ENCODE peak calls at places on chromosomes 1 and 21, in seven cellular contexts. G is cardiac fibroblast, T is GM12864, P is pancreas, R is tibial artery, O is PC-9, V is breast epithelium. H is an unnamed sample.

GRCh38 chr1:66283583-66284041 is 250.3 kb upstream of the SGIP1 start:
- DNase-seq in G (peak; percentile 64), P (no peak), T (peak; percentile 74), R (no peak), O (no peak), V (no peak), H (peak; percentile 28)

GRCh38 chr21:28089599-28090421 is 902.9 kb downstream of the LTN1 start:
- DNase-seq in G (peak; percentile 13), O (peak; percentile 65), R (no peak), T (no peak), V (no peak), P (no peak), H (no peak)

GRCh38 chr1:6180215-6180577 is at the start of gene CHD5:
- DNase-seq in G (no peak), T (no peak), V (no peak), O (no peak), P (no peak), R (no peak), H (no peak)

GRCh38 chr1:82560566-82560965 is 759.8 kb downstream of the ADGRL2 start:
- DNase-seq in P (no peak), O (no peak), G (no peak), V (no peak), T (no peak), R (no peak), H (no peak)

GRCh38 chr1:99829269-99829668 is 20.9 kb upstream of the AGL start:
- DNase-seq in O (no peak), R (no peak), P (no peak), V (no peak), T (no peak), G (no peak), H (no peak)

GRCh38 chr1:17236779-17237601 is 11.9 kb upstream of the PADI3 start:
- DNase-seq in G (peak; percentile 92), V (peak; percentile 88), T (peak; percentile 51), O (peak; percentile 94), R (peak; percentile 80), P (peak; percentile 90), H (peak; percentile 76)

GRCh38 chr1:77063118-77063517 is 156.1 kb downstream of the PIGK start:
- DNase-seq in R (no peak), V (no peak), T (no peak), G (peak; percentile 5), P (no peak), O (no peak), H (no peak)

GRCh38 chr21:45418301-45419071 is 13.5 kb downstream of the COL18A1 start:
- DNase-seq in O (no peak), V (no peak), T (no peak), R (no peak), P (no peak), G (no peak), H (no peak)

GRCh38 chr1:94160811-94161210 is 39.9 kb upstream of the ABCA4 start:
- DNase-seq in O (no peak), G (peak; percentile 77), P (no peak), T (no peak), V (no peak), R (no peak), H (peak; percentile 88)

GRCh38 chr1:183983371-183984105 is 54.0 kb downstream of the COLGALT2 start:
- DNase-seq in O (no peak), V (no peak), R (no peak), P (no peak), G (no peak), T (no peak), H (no peak)

GRCh38 chr1:244964112-244964971 is 100.0 kb upstream of the HNRNPU start:
- DNase-seq in G (peak; percentile 80), R (no peak), O (peak; percentile 49), V (no peak), T (no peak), P (no peak), H (peak; percentile 82)

GRCh38 chr1:168000656-168001055 is 63.8 kb upstream of the MPC2 start:
- DNase-seq in R (no peak), V (no peak), P (no peak), O (no peak), G (peak; percentile 47), T (no peak), H (no peak)

GRCh38 chr1:77421504-77422233 is 139.8 kb downstream of the AK5 start:
- DNase-seq in P (no peak), R (no peak), O (no peak), G (no peak), T (no peak), V (no peak), H (no peak)

GRCh38 chr1:69765941-69766340 is 198.2 kb downstream of the LRRC7 start:
- DNase-seq in R (no peak), G (no peak), P (no peak), O (no peak), T (no peak), V (no peak), H (peak; percentile 3)

GRCh38 chr1:108893141-108893530 is 16.4 kb downstream of the GPSM2 start:
- DNase-seq in R (no peak), G (peak; percentile 56), O (no peak), V (no peak), T (no peak), P (no peak), H (no peak)

GRCh38 chr1:182388392-182389134 is 3.0 kb downstream of the GLUL start:
- DNase-seq in P (no peak), T (no peak), O (no peak), V (no peak), R (no peak), G (no peak), H (no peak)

GRCh38 chr1:182386980-182387379 is 4.6 kb downstream of the GLUL start:
- DNase-seq in O (no peak), G (no peak), P (no peak), V (no peak), R (no peak), T (no peak), H (no peak)

GRCh38 chr1:182389619-182390047 is 2.0 kb downstream of the GLUL start:
- DNase-seq in P (peak; percentile 69), G (peak; percentile 11), T (no peak), V (peak; percentile 59), R (peak; percentile 66), O (no peak), H (peak; percentile 25)

GRCh38 chr1:182385885-182386853 is 5.4 kb downstream of the GLUL start:
- DNase-seq in R (no peak), O (no peak), V (no peak), G (no peak), T (no peak), P (no peak), H (no peak)

GRCh38 chr1:182387566-182387965 is 4.0 kb downstream of the GLUL start:
- DNase-seq in V (no peak), P (no peak), G (no peak), T (no peak), R (no peak), O (no peak), H (no peak)
- H3K4me3 ChIP-seq in V (peak overlapping the region; percentile 96), P (no peak overlapping the region), G (no peak overlapping the region), T (no peak overlapping the region), R (peak overlapping the region; percentile 80), O (no peak overlapping the region), H (no peak overlapping the region)

DNA sequence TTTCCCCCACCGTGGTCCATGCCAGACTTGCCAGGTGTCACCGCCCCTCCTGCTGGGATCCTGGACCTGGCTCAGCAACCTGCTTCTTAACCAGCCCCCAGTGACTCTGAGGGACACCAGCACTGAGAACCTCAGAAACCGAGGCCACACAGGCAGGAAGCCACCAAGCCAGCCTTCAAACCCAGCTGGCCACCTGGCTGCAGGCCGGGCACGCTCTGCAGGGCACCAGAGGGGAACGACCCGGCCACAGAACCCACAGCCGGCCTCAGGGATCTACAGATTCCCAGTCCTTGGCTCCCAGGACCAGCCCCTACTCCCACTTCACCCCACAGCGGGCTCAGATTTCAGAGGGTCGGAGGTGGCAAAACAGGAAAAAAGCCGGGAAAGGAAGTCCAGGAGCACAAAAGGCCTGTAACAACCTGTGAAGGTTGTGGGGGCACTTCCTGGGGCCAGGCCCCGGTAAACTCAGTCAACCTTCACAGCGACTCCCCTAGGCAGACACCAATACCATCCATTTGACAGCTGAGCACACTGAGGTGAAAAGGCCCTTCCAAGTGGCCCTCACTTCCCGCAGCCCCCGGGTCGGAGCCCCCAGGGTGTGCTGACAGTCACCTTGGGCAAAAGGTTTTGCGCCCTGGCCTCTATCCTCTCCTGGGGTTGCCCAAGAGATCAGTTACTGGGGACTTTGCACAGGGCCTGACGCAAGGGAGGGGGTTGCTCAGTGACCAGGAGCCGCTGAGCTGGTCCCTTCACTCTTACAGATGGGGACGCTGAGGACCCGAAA is 14.1 kb downstream of the RUNX3 start:
- DNase-seq in R (no peak), G (no peak), P (no peak), T (no peak), V (no peak), O (no peak), H (no peak)
- TF ChIP-seq CTCF in R (no peak), G (no peak), P (no peak), T (no peak), V (no peak), O (no peak), H (no peak)

GRCh38 chr1:206572835-206573771 is 39.2 kb downstream of the EIF2D start:
- DNase-seq in V (no peak), O (no peak), P (no peak), G (no peak), R (no peak), T (no peak), H (no peak)

GRCh38 chr1:206578115-206578935 is 33.9 kb downstream of the EIF2D start:
- DNase-seq in G (peak; percentile 40), T (no peak), R (no peak), O (no peak), V (no peak), P (no peak), H (peak; percentile 42)

GRCh38 chr1:206575894-206576737 is 36.1 kb downstream of the EIF2D start:
- DNase-seq in T (no peak), P (no peak), R (no peak), V (no peak), O (no peak), G (no peak), H (no peak)

GRCh38 chr1:206573772-206574161 is 38.5 kb downstream of the EIF2D start:
- DNase-seq in O (no peak), R (no peak), T (no peak), G (no peak), V (no peak), P (no peak), H (no peak)

DNA sequence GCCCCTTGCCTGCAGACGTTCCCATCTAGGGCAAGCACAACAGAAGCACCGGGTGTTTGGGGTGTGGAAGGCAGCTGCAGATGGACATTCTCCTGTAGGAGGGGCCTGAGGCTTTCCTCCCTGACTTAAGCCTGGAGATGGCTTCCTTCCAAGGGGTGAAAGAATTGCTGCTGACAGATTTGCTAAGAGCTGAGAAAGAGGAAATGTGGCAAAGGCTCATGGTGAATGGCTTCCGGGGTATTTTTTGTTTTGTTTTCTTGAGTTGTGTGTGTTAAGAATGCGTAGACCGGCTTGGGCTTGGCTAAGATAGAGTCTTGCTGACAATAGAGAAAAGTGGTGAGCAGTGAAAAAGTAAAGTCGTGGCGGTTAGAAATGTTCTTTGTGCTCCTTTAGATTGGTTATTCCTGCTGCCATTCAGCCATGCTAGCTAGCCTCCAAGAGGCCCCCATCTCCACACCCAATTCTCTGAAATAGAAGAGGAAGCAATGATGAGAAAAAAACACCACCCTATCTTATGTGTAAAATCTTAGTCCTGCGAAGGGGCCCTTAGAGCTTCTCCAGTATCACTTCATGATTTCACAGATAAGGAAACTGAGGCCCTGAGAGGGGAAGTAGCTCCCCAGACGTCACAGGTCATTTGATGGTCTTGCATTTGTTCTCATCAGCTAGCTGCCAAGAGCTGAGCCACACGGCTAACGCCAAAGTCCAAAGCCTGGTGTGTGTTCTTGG is 36.9 kb downstream of the EIF2D start:
- DNase-seq in T (no peak), O (no peak), G (peak; percentile 96), V (no peak), P (no peak), R (peak; percentile 49), H (peak; percentile 93)
- H3K4me3 ChIP-seq in T (peak overlapping the region; percentile 6), O (no peak overlapping the region), G (no peak overlapping the region), V (no peak overlapping the region), P (no peak overlapping the region), R (no peak overlapping the region), H (no peak overlapping the region)

GRCh38 chr1:192488058-192488457 is 87.5 kb upstream of the RGS1 start:
- DNase-seq in O (no peak), T (no peak), V (no peak), R (no peak), G (peak; percentile 11), P (no peak), H (no peak)
- TF ChIP-seq CTCF in O (peak; percentile 18), T (no peak), V (no peak), R (peak; percentile 24), G (peak; percentile 26), P (no peak), H (peak; percentile 35)